ENCODE peak calls at places on chromosomes 16 and 17, in eight cellular contexts. B is sciatic nerve; L is progenitor cell of endocrine pancreas; X is activated CD8-positive, alpha-beta T cell treated with anti-CD3 and anti-CD28 coated beads, Interleukin-2, amount 10 ng/mL, durations not matched to agents 7 days and 5 days; C is endothelial cell; Z is NCI-H774; K is foreskin fibroblast; T is Caco-2. D is an unnamed sample.

GRCh38 chr16:66903544-66904427 is 14.9 kb downstream of the CDH16 start:
- DNase-seq in B (no peak), L (no peak), X (no peak), C (no peak), Z (no peak), K (no peak), T (no peak), D (no peak)

GRCh38 chr17:3026125-3026855 is 37.1 kb downstream of the OR1D5 start:
- DNase-seq in B (peak), L (no peak), X (no peak), C (no peak), Z (no peak), K (no peak), T (no peak), D (no peak)

GRCh38 chr17:46977348-46977747 is 1.7 kb downstream of the RPRML start:
- DNase-seq in B (peak), L (peak), X (peak), C (peak), Z (no peak), K (no peak), T (peak), D (peak)

GRCh38 chr17:83031321-83031945 is 48.0 kb upstream of the METRNL start:
- DNase-seq in B (peak), L (no peak), X (no peak), C (no peak), Z (no peak), K (no peak), T (no peak), D (no peak)

GRCh38 chr16:51880776-51881175 is 666.2 kb downstream of the TOX3 start:
- DNase-seq in B (no peak), L (no peak), X (no peak), C (no peak), Z (no peak), K (peak), T (no peak), D (peak)

GRCh38 chr16:81655474-81656162 is 123.5 kb upstream of the PLCG2 start:
- DNase-seq in B (no peak), L (no peak), X (no peak), C (no peak), Z (no peak), K (no peak), T (no peak), D (no peak)

GRCh38 chr17:4997302-4998026 is at the start of the genes INCA1 and KIF1C:
- DNase-seq in B (peak), L (peak), X (peak), C (peak), Z (peak), K (peak), T (peak), D (peak)

GRCh38 chr17:44518032-44518431 is 14.8 kb upstream of the GPATCH8 start:
- DNase-seq in B (no peak), L (no peak), X (no peak), C (no peak), Z (no peak), K (no peak), T (no peak), D (no peak)

GRCh38 chr16:84692451-84692850 is 7.3 kb upstream of the USP10 start:
- DNase-seq in B (no peak), L (no peak), X (no peak), C (peak), Z (no peak), K (no peak), T (no peak), D (no peak)

GRCh38 chr17:16872836-16873653 is 98.9 kb downstream of the TNFRSF13B start:
- DNase-seq in B (no peak), L (peak), X (peak), C (peak), Z (peak), K (no peak), T (peak), D (peak)

GRCh38 chr16:79740153-79740720 is 139.7 kb upstream of the MAF start:
- DNase-seq in B (no peak), L (no peak), X (no peak), C (no peak), Z (no peak), K (no peak), T (peak), D (no peak)

GRCh38 chr16:19748389-19749110 is 30.5 kb downstream of the IQCK start:
- DNase-seq in B (no peak), L (no peak), X (no peak), C (no peak), Z (no peak), K (no peak), T (peak), D (peak)

GRCh38 chr17:80289631-80290030 is 29.0 kb downstream of the RNF213 start:
- DNase-seq in B (no peak), L (no peak), X (no peak), C (no peak), Z (no peak), K (no peak), T (no peak), D (no peak)

GRCh38 chr17:14205380-14205779 is 31.3 kb downstream of the CDRT15 start:
- DNase-seq in B (no peak), L (no peak), X (no peak), C (no peak), Z (no peak), K (no peak), T (no peak), D (no peak)

GRCh38 chr17:80878876-80879722 is 112.5 kb upstream of the CHMP6 start:
- DNase-seq in B (peak), L (no peak), X (no peak), C (no peak), Z (no peak), K (no peak), T (no peak), D (no peak)

GRCh38 chr17:44940321-44940720 is 7.3 kb downstream of the KIF18B start:
- DNase-seq in B (no peak), L (no peak), X (no peak), C (no peak), Z (no peak), K (no peak), T (peak), D (peak)

GRCh38 chr16:10897134-10897533 is 20.1 kb downstream of the CIITA start:
- DNase-seq in B (no peak), L (no peak), X (no peak), C (no peak), Z (no peak), K (no peak), T (no peak), D (no peak)

GRCh38 chr16:67489401-67490083 is 6.2 kb upstream of the AGRP start:
- DNase-seq in B (no peak), L (no peak), X (no peak), C (no peak), Z (no peak), K (no peak), T (no peak), D (no peak)

GRCh38 chr16:6113749-6114148 is 1016.2 kb upstream of the EEF2KMT start:
- DNase-seq in B (no peak), L (no peak), X (no peak), C (no peak), Z (no peak), K (no peak), T (no peak), D (no peak)

GRCh38 chr16:3576211-3576610 is 992 bp downstream of the NLRC3 start:
- DNase-seq in B (no peak), L (no peak), X (peak), C (no peak), Z (no peak), K (no peak), T (no peak), D (no peak)

GRCh38 chr17:57744195-57745170 is 616 bp downstream of the CCDC182 start:
- DNase-seq in B (no peak), L (no peak), X (no peak), C (no peak), Z (no peak), K (no peak), T (no peak), D (no peak)

GRCh38 chr16:86016201-86016965 is 117.4 kb downstream of the IRF8 start:
- DNase-seq in B (peak), L (no peak), X (peak), C (peak), Z (no peak), K (peak), T (peak), D (peak)

D was measured in MCF 10A.